ENCODE peak calls at places on chromosome 12, in ten cellular contexts. One of them, this sample, is unnamed.

GRCh38 chr12:75834591-75834990 is 197.0 kb downstream of the PHLDA1 start:
- DNase-seq in RWPE2: no peak
- DNase-seq in brain microvascular endothelial cell: no peak
- DNase-seq in cardiac muscle cell: no peak
- DNase-seq in A549: no peak
- DNase-seq in tibial artery: no peak
- DNase-seq in AG09319: no peak
- DNase-seq in ovary: no peak
- DNase-seq in hepatocyte: no peak
- DNase-seq in OCI-LY7: no peak
- DNase-seq in this sample: no peak

GRCh38 chr12:8081228-8081920 is 700 bp upstream of the NECAP1 start:
- DNase-seq in RWPE2: no peak
- DNase-seq in brain microvascular endothelial cell: no peak
- DNase-seq in cardiac muscle cell: peak
- DNase-seq in A549: peak
- DNase-seq in tibial artery: no peak
- DNase-seq in AG09319: no peak
- DNase-seq in ovary: no peak
- DNase-seq in hepatocyte: peak
- DNase-seq in OCI-LY7: peak
- DNase-seq in this sample: no peak

GRCh38 chr12:20917269-20917668 is 106.8 kb downstream of the SLCO1B3 start:
- DNase-seq in RWPE2: no peak
- DNase-seq in brain microvascular endothelial cell: no peak
- DNase-seq in cardiac muscle cell: no peak
- DNase-seq in A549: no peak
- DNase-seq in tibial artery: no peak
- DNase-seq in AG09319: no peak
- DNase-seq in ovary: no peak
- DNase-seq in hepatocyte: no peak
- DNase-seq in OCI-LY7: no peak
- DNase-seq in this sample: no peak

GRCh38 chr12:130589391-130590317 is 126.4 kb downstream of the RIMBP2 start:
- DNase-seq in RWPE2: no peak
- DNase-seq in brain microvascular endothelial cell: no peak
- DNase-seq in cardiac muscle cell: no peak
- DNase-seq in A549: no peak
- DNase-seq in tibial artery: no peak
- DNase-seq in AG09319: no peak
- DNase-seq in ovary: no peak
- DNase-seq in hepatocyte: no peak
- DNase-seq in OCI-LY7: no peak
- DNase-seq in this sample: no peak

GRCh38 chr12:57777367-57777766 is 5.0 kb downstream of the EEF1AKMT3 start:
- DNase-seq in RWPE2: no peak
- DNase-seq in brain microvascular endothelial cell: no peak
- DNase-seq in cardiac muscle cell: no peak
- DNase-seq in A549: no peak
- DNase-seq in tibial artery: no peak
- DNase-seq in AG09319: no peak
- DNase-seq in ovary: no peak
- DNase-seq in hepatocyte: no peak
- DNase-seq in OCI-LY7: no peak
- DNase-seq in this sample: no peak

GRCh38 chr12:132132609-132133430 is 11.3 kb downstream of the DDX51 start:
- DNase-seq in RWPE2: no peak
- DNase-seq in brain microvascular endothelial cell: no peak
- DNase-seq in cardiac muscle cell: no peak
- DNase-seq in A549: no peak
- DNase-seq in tibial artery: no peak
- DNase-seq in AG09319: no peak
- DNase-seq in ovary: no peak
- DNase-seq in hepatocyte: no peak
- DNase-seq in OCI-LY7: no peak
- DNase-seq in this sample: no peak

GRCh38 chr12:69821441-69822204 is 3.4 kb upstream of the MYRFL start:
- DNase-seq in RWPE2: no peak
- DNase-seq in brain microvascular endothelial cell: peak
- DNase-seq in cardiac muscle cell: no peak
- DNase-seq in A549: peak
- DNase-seq in tibial artery: no peak
- DNase-seq in AG09319: no peak
- DNase-seq in ovary: no peak
- DNase-seq in hepatocyte: no peak
- DNase-seq in OCI-LY7: no peak
- DNase-seq in this sample: no peak

GRCh38 chr12:91984571-91984970 is 161.1 kb downstream of the BTG1 start:
- DNase-seq in RWPE2: no peak
- DNase-seq in brain microvascular endothelial cell: no peak
- DNase-seq in cardiac muscle cell: no peak
- DNase-seq in A549: no peak
- DNase-seq in tibial artery: no peak
- DNase-seq in AG09319: no peak
- DNase-seq in ovary: no peak
- DNase-seq in hepatocyte: no peak
- DNase-seq in OCI-LY7: no peak
- DNase-seq in this sample: no peak

GRCh38 chr12:110314308-110314707 is 33.3 kb downstream of the ATP2A2 start:
- DNase-seq in RWPE2: no peak
- DNase-seq in brain microvascular endothelial cell: no peak
- DNase-seq in cardiac muscle cell: no peak
- DNase-seq in A549: peak
- DNase-seq in tibial artery: no peak
- DNase-seq in AG09319: no peak
- DNase-seq in ovary: no peak
- DNase-seq in hepatocyte: peak
- DNase-seq in OCI-LY7: no peak
- DNase-seq in this sample: no peak

GRCh38 chr12:96091833-96092232 is 56.4 kb upstream of the LTA4H start:
- DNase-seq in RWPE2: no peak
- DNase-seq in brain microvascular endothelial cell: no peak
- DNase-seq in cardiac muscle cell: no peak
- DNase-seq in A549: peak
- DNase-seq in tibial artery: no peak
- DNase-seq in AG09319: no peak
- DNase-seq in ovary: no peak
- DNase-seq in hepatocyte: no peak
- DNase-seq in OCI-LY7: peak
- DNase-seq in this sample: no peak

GRCh38 chr12:54140958-54141388 is 47.8 kb downstream of the SMUG1 start:
- DNase-seq in RWPE2: no peak
- DNase-seq in brain microvascular endothelial cell: no peak
- DNase-seq in cardiac muscle cell: no peak
- DNase-seq in A549: no peak
- DNase-seq in tibial artery: peak
- DNase-seq in AG09319: no peak
- DNase-seq in ovary: peak
- DNase-seq in hepatocyte: peak
- DNase-seq in OCI-LY7: no peak
- DNase-seq in this sample: no peak

GRCh38 chr12:129331356-129332085 is 478.2 kb downstream of the GLT1D1 start:
- DNase-seq in RWPE2: no peak
- DNase-seq in brain microvascular endothelial cell: no peak
- DNase-seq in cardiac muscle cell: no peak
- DNase-seq in A549: no peak
- DNase-seq in tibial artery: no peak
- DNase-seq in AG09319: no peak
- DNase-seq in ovary: no peak
- DNase-seq in hepatocyte: no peak
- DNase-seq in OCI-LY7: no peak
- DNase-seq in this sample: no peak

GRCh38 chr12:39467432-39467870 is 24.5 kb upstream of the KIF21A start:
- DNase-seq in RWPE2: no peak
- DNase-seq in brain microvascular endothelial cell: no peak
- DNase-seq in cardiac muscle cell: no peak
- DNase-seq in A549: no peak
- DNase-seq in tibial artery: no peak
- DNase-seq in AG09319: no peak
- DNase-seq in ovary: no peak
- DNase-seq in hepatocyte: no peak
- DNase-seq in OCI-LY7: no peak
- DNase-seq in this sample: no peak

DNA sequence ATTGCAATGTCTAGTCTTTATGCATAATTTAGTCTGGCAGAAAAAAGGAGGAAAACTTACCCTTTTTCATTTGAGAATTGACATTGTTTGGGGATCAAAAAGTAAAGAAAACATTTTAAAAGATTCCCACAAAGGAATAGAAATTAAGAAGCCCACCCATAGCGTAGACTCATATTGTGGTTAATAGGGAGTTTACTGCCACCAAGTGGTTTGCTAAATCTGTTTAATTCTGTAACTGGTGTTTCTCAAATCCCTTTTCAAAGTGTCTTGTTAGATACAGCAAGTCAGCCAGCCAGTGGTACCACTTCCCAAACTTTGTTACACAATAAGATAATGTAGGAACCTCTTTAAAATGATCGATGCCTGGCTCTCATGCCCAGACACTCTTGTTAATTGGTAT is 180.3 kb downstream of the IPO8 start:
- DNase-seq in RWPE2: no peak
- DNase-seq in brain microvascular endothelial cell: no peak
- DNase-seq in cardiac muscle cell: peak
- DNase-seq in A549: peak
- DNase-seq in tibial artery: no peak
- DNase-seq in AG09319: no peak
- DNase-seq in ovary: no peak
- DNase-seq in hepatocyte: peak
- DNase-seq in OCI-LY7: peak
- DNase-seq in this sample: no peak
- TF ChIP-seq CTCF in RWPE2: peak
- TF ChIP-seq CTCF in brain microvascular endothelial cell: no peak
- TF ChIP-seq CTCF in cardiac muscle cell: peak
- TF ChIP-seq CTCF in A549: peak
- TF ChIP-seq CTCF in tibial artery: peak
- TF ChIP-seq CTCF in AG09319: no peak
- TF ChIP-seq CTCF in ovary: peak
- TF ChIP-seq CTCF in hepatocyte: peak
- TF ChIP-seq CTCF in OCI-LY7: peak
- TF ChIP-seq CTCF in this sample: no peak

GRCh38 chr12:52508211-52508610 is 12.0 kb downstream of the KRT5 start:
- DNase-seq in RWPE2: no peak
- DNase-seq in brain microvascular endothelial cell: no peak
- DNase-seq in cardiac muscle cell: no peak
- DNase-seq in A549: no peak
- DNase-seq in tibial artery: no peak
- DNase-seq in AG09319: no peak
- DNase-seq in ovary: no peak
- DNase-seq in hepatocyte: no peak
- DNase-seq in OCI-LY7: no peak
- DNase-seq in this sample: no peak

GRCh38 chr12:52501490-52501889 is 8.4 kb upstream of the KRT6A start:
- DNase-seq in RWPE2: no peak
- DNase-seq in brain microvascular endothelial cell: no peak
- DNase-seq in cardiac muscle cell: no peak
- DNase-seq in A549: no peak
- DNase-seq in tibial artery: no peak
- DNase-seq in AG09319: no peak
- DNase-seq in ovary: no peak
- DNase-seq in hepatocyte: no peak
- DNase-seq in OCI-LY7: no peak
- DNase-seq in this sample: no peak

DNA sequence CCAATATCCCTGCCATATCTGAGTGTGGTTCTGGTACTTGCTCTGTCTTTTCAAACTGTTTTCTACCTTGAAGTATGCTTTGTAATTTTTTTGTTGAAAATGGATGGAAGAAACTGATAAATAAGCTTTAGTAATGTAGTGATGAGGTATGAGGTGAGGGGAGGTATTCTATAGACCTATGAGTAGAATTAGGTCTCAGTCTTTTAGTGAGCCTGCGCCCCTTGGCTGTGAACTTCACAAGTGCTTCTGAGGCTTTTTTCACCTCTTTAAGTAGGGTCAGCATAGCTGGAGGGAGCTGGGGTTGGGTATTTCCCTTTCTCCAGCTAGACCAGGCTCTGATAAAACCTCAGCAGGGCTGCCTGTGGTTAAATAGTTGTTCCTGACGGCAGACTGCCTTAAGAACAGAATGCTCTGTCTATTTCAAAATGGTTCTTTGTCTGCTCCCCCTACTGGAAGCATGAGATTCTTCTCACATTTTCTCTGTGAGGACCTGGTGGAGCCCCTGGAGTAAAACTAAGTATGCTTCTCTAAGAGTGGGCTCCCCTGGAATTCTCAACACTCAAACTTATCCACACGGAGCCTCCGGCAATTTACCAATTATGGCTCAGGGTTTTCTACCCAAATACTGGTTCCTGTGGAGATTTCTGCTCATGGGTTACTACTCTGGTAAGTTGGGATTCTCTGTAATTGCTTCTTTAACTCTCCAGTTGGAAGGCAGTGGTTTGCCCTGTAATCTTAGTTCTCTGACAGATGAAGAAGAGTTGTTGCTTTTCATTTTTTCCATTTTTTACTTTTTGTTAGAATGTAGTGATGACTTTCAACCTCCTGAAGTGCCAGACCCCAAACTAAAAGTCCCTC is 13.1 kb downstream of the KRT5 start:
- DNase-seq in RWPE2: no peak
- DNase-seq in brain microvascular endothelial cell: peak
- DNase-seq in cardiac muscle cell: peak
- DNase-seq in A549: peak
- DNase-seq in tibial artery: no peak
- DNase-seq in AG09319: peak
- DNase-seq in ovary: no peak
- DNase-seq in hepatocyte: peak
- DNase-seq in OCI-LY7: peak
- DNase-seq in this sample: no peak
- TF ChIP-seq CTCF in RWPE2: peak
- TF ChIP-seq CTCF in brain microvascular endothelial cell: peak
- TF ChIP-seq CTCF in cardiac muscle cell: peak
- TF ChIP-seq CTCF in A549: peak
- TF ChIP-seq CTCF in tibial artery: peak
- TF ChIP-seq CTCF in AG09319: peak
- TF ChIP-seq CTCF in ovary: no peak
- TF ChIP-seq CTCF in hepatocyte: peak
- TF ChIP-seq CTCF in OCI-LY7: peak
- TF ChIP-seq CTCF in this sample: peak

GRCh38 chr12:46370792-46371717 is 1.5 kb downstream of the SLC38A2 start:
- DNase-seq in RWPE2: peak
- DNase-seq in brain microvascular endothelial cell: peak
- DNase-seq in cardiac muscle cell: peak
- DNase-seq in A549: peak
- DNase-seq in tibial artery: peak
- DNase-seq in AG09319: peak
- DNase-seq in ovary: peak
- DNase-seq in hepatocyte: peak
- DNase-seq in OCI-LY7: peak
- DNase-seq in this sample: peak
- TF ChIP-seq CTCF in RWPE2: no peak
- TF ChIP-seq CTCF in brain microvascular endothelial cell: no peak
- TF ChIP-seq CTCF in cardiac muscle cell: no peak
- TF ChIP-seq CTCF in A549: no peak
- TF ChIP-seq CTCF in tibial artery: peak
- TF ChIP-seq CTCF in AG09319: no peak
- TF ChIP-seq CTCF in ovary: no peak
- TF ChIP-seq CTCF in hepatocyte: peak
- TF ChIP-seq CTCF in OCI-LY7: no peak
- TF ChIP-seq CTCF in this sample: no peak

DNA sequence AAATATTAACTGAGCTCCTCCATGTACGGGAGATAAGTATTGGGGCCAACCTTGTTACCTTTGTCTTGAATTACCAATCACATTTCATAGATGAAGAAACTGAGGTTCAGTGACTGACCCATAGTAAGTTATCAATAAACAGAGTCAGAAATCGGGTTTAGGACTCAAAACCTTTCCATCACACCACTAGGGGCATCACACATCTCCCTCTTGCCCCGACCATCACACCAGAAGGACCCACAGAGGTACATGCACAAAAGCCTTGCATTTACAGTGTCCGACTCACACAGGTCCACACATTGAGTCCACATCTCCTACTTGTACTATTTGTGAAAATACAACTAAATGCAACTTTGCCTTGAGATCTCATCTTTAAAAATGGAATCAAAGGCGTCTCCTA is 29.4 kb downstream of the KCNA5 start:
- DNase-seq in RWPE2: no peak
- DNase-seq in brain microvascular endothelial cell: no peak
- DNase-seq in cardiac muscle cell: no peak
- DNase-seq in A549: no peak
- DNase-seq in tibial artery: no peak
- DNase-seq in AG09319: no peak
- DNase-seq in ovary: no peak
- DNase-seq in hepatocyte: no peak
- DNase-seq in OCI-LY7: no peak
- DNase-seq in this sample: no peak
- TF ChIP-seq CTCF in RWPE2: no peak
- TF ChIP-seq CTCF in brain microvascular endothelial cell: peak
- TF ChIP-seq CTCF in cardiac muscle cell: no peak
- TF ChIP-seq CTCF in A549: no peak
- TF ChIP-seq CTCF in tibial artery: no peak
- TF ChIP-seq CTCF in AG09319: no peak
- TF ChIP-seq CTCF in ovary: no peak
- TF ChIP-seq CTCF in hepatocyte: no peak
- TF ChIP-seq CTCF in OCI-LY7: peak
- TF ChIP-seq CTCF in this sample: no peak

This sample was measured in CD14-positive monocyte.